ENCODE peak calls at places on chromosomes 7 and 10, in seven cellular contexts. R is heart right ventricle, F is HCT116, G is thoracic aorta, S is spleen, X is HepG2, N is mesenchymal stem cell. O is an unnamed sample.
A peak's percentile ranks its signal among the peaks of the same experiment; 100 is the strongest.

GRCh38 chr7:135197343-135197742 is 14.0 kb downstream of the WDR91 start:
- DNase-seq in R (no peak), F (no peak), G (no peak), S (peak; percentile 60), X (no peak), N (no peak), O (no peak)

GRCh38 chr7:131159961-131160361 is 167.7 kb upstream of the MKLN1 start:
- DNase-seq in R (no peak), F (no peak), G (no peak), S (no peak), X (no peak), N (peak; percentile 81), O (no peak)

GRCh38 chr10:33883881-33884280 is 549.4 kb upstream of the NRP1 start:
- DNase-seq in R (no peak), F (no peak), G (no peak), S (no peak), X (no peak), N (no peak), O (no peak)

GRCh38 chr10:131180086-131180485 is 131.4 kb downstream of the TCERG1L start:
- DNase-seq in R (no peak), F (no peak), G (no peak), S (no peak), X (no peak), N (no peak), O (no peak)

GRCh38 chr7:101333912-101334311 is 12.3 kb upstream of the IFT22 start:
- DNase-seq in R (no peak), F (no peak), G (no peak), S (no peak), X (no peak), N (no peak), O (no peak)

GRCh38 chr10:11213156-11213555 is 195.5 kb downstream of the CELF2 start:
- DNase-seq in R (no peak), F (no peak), G (no peak), S (no peak), X (no peak), N (no peak), O (no peak)

GRCh38 chr10:78852856-78853255 is 215.9 kb upstream of the ZMIZ1 start:
- DNase-seq in R (no peak), F (peak; percentile 18), G (no peak), S (no peak), X (no peak), N (no peak), O (peak; percentile 7)

GRCh38 chr7:51455948-51456347 is 139.3 kb upstream of the COBL start:
- DNase-seq in R (no peak), F (no peak), G (no peak), S (no peak), X (no peak), N (no peak), O (no peak)

GRCh38 chr7:121278120-121279021 is 50.4 kb upstream of the WNT16 start:
- DNase-seq in R (no peak), F (no peak), G (no peak), S (no peak), X (no peak), N (peak; percentile 82), O (no peak)

GRCh38 chr7:3239291-3239691 is 61.8 kb upstream of the SDK1 start:
- DNase-seq in R (no peak), F (no peak), G (no peak), S (no peak), X (no peak), N (no peak), O (no peak)

GRCh38 chr7:28128608-28129007 is 52.0 kb downstream of the JAZF1 start:
- DNase-seq in R (no peak), F (no peak), G (no peak), S (no peak), X (no peak), N (no peak), O (no peak)

GRCh38 chr10:33073641-33074410 is 115.8 kb upstream of the ITGB1 start:
- DNase-seq in R (no peak), F (no peak), G (no peak), S (no peak), X (no peak), N (no peak), O (no peak)

DNA sequence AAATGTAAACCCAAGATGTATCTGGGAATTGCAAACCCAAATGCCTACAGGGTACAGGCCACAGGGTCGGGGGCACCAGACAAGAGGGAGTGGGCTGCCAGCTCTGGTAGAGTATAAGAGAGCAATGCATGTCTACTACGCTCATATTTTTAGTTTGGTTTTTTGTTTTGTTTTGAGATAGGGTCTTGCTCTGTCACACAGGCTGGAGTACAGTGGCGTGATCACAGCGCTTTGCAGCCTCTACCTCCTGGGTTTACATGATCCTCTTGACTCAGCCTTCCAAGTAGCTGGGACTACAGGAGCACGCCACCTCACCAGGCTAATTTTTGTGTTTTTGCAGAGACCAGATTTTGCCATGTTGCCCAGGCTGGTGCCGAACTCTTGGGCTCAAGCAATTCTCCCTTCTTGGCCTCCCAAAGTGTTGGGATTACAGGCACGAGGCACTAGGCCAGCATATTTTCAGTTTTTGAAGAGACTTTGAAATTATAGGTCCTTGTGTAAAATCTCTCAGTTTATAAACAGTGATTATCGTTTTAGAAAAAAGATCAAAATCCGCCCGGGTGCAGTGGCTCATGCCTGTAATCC is 11.1 kb upstream of the IL15RA start:
- DNase-seq in R (no peak), F (no peak), G (no peak), S (no peak), X (no peak), N (no peak), O (no peak)
- H3K27ac ChIP-seq in R (no peak overlapping the region), F (no peak overlapping the region), G (no peak overlapping the region), S (no peak overlapping the region), X (no peak overlapping the region), N (no peak overlapping the region), O (no peak overlapping the region)

DNA sequence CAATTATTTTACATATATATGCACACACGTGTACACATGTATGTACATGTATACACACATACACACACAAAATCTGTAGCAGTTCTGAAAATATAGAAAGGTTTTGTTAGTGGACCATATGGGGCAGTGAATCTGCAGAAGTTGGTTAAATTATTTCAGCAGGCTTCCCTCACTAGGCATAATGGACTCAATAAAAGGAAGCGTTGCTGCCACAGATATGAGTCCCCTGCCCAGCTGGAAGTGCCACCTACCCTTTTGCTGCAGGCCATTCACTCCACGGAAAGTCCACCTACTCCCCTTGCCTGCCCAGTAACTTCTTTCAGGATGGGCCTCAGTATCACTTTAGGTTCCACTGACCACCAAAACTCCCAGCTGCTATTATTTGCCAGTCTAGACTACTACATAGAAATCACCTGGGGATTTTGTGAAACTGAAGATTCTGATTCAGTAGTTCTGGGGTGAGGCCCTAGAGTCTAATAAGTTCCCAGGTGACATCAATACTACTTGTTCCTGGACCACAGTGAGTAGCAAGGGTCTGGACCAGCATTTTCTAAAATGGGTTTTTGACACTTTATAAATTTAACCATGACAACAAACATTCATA is 29.3 kb upstream of the CROT start:
- DNase-seq in R (no peak), F (no peak), G (no peak), S (no peak), X (no peak), N (no peak), O (no peak)
- H3K27ac ChIP-seq in R (no peak overlapping the region), F (no peak overlapping the region), G (no peak overlapping the region), S (no peak overlapping the region), X (no peak overlapping the region), N (no peak overlapping the region), O (no peak overlapping the region)

DNA sequence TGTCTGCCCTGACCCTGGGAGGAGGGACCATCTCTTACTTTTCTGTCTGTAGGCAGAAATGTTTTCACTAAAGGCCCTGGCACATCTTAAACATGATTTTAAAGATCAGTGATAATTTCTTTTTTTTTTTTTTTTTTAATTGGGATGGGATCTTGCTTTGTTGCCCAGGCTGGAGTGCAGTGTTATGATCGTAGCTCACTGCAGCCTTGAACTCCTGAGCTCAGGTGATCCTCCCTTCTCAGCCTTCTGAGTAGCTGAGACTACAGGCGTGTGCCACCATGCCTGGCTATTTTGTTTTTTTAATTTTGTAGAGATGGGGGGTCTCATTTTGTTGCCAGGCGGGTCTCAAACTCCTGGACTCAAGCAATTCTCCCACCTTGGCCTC is 65.3 kb downstream of the RBM20 start:
- DNase-seq in R (no peak), F (no peak), G (no peak), S (no peak), X (no peak), N (no peak), O (no peak)
- H3K27ac ChIP-seq in R (peak overlapping the region; percentile 80), F (no peak overlapping the region), G (no peak overlapping the region), S (no peak overlapping the region), X (no peak overlapping the region), N (no peak overlapping the region), O (no peak overlapping the region)

DNA sequence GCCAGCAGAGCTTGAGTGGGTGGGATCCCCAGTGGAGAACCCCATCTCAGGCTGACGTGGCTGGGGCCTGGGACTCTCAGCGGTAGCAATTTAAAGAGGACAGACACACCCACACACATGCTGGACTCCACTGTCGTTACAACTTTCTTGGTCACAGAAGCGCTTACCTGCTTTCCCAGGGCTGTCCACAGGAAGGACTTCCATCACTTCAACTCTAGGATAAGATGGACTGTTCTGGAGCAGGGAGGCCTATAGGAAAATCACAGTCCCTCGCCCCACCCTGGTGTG is 6.4 kb downstream of the UNC5B start:
- DNase-seq in R (no peak), F (no peak), G (no peak), S (no peak), X (no peak), N (no peak), O (no peak)
- H3K27ac ChIP-seq in R (peak overlapping the region; percentile 89), F (no peak overlapping the region), G (no peak overlapping the region), S (no peak overlapping the region), X (no peak overlapping the region), N (no peak overlapping the region), O (no peak overlapping the region)

GRCh38 chr7:156327916-156328315 is 312.7 kb upstream of the RNF32 start:
- DNase-seq in R (no peak), F (no peak), G (no peak), S (no peak), X (no peak), N (no peak), O (no peak)
- H3K27ac ChIP-seq in R (no peak overlapping the region), F (no peak overlapping the region), G (no peak overlapping the region), S (no peak overlapping the region), X (no peak overlapping the region), N (no peak overlapping the region), O (no peak overlapping the region)

DNA sequence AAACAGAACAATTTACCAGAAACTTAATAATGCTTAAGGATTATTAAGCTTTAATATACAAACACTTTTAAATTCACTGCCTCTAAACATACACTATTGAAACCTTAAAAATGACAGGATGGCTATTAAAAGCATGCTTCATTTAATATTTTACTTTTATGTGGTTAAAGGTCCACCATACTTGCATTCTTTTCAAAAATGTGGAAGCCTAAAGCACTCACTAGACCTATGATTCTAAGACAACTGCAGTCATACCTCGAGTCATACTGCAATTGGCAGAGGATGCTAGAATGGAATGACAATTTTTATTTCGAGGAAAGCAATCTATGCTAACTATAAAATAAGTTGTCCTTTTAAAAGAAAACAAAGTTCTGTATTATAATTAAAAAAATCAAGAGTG is 85.3 kb downstream of the PIP4K2A start:
- DNase-seq in R (no peak), F (no peak), G (no peak), S (no peak), X (no peak), N (no peak), O (no peak)
- H3K27ac ChIP-seq in R (no peak overlapping the region), F (no peak overlapping the region), G (no peak overlapping the region), S (peak overlapping the region; percentile 74), X (no peak overlapping the region), N (no peak overlapping the region), O (peak overlapping the region; percentile 75)

DNA sequence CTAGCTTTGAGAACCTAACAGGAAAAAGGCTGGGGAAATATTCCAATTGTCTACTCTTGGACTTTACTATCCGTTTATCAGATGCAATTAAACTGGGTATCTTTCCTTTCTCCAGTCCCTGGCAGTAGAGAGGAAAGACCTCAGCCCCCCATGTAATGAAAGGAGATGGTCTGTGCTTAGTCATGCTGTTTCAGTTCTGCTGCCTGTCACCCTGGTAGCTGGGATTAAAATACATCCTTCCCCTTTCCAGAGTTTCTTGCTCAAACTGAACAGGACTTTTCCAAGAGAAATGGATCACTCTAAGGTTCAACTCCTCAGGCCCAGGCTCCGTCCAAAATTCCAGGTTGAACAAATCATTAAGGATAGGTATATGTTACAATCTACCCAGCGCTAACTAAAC is 202.9 kb downstream of the PTEN start:
- DNase-seq in R (no peak), F (no peak), G (no peak), S (no peak), X (no peak), N (no peak), O (no peak)
- H3K27ac ChIP-seq in R (peak overlapping the region; percentile 68), F (no peak overlapping the region), G (no peak overlapping the region), S (peak overlapping the region; percentile 66), X (no peak overlapping the region), N (no peak overlapping the region), O (no peak overlapping the region)